ENCODE peak calls at places on chromosomes 16 and 17, in five cellular contexts. O is adipocyte, U is breast epithelium, D is ovary, R is hepatic stellate cell. M is an unnamed sample.

GRCh38 chr17:61475726-61476125 is 23.5 kb downstream of the TBX4 start:
- DNase-seq in O (peak; percentile 52), U (no peak), D (no peak), R (no peak), M (no peak)

GRCh38 chr17:38877130-38877851 is 7.4 kb downstream of the LASP1 start:
- DNase-seq in O (no peak), U (no peak), D (peak; percentile 31), R (no peak), M (peak; percentile 58)

GRCh38 chr17:55413825-55414489 is 7.7 kb downstream of the MMD start:
- DNase-seq in O (no peak), U (no peak), D (no peak), R (no peak), M (no peak)

GRCh38 chr16:1414532-1415265 is at the start of gene UNKL:
- DNase-seq in O (peak; percentile 88), U (no peak), D (peak; percentile 91), R (peak; percentile 87), M (peak; percentile 33)

GRCh38 chr17:16104189-16104588 is 104.6 kb downstream of the TTC19 start:
- DNase-seq in O (no peak), U (no peak), D (no peak), R (no peak), M (no peak)

GRCh38 chr16:85428899-85429775 is 184.0 kb upstream of the GSE1 start:
- DNase-seq in O (no peak), U (no peak), D (peak; percentile 33), R (no peak), M (no peak)

GRCh38 chr17:64786337-64786736 is 124.2 kb upstream of the SMURF2 start:
- DNase-seq in O (no peak), U (no peak), D (no peak), R (no peak), M (no peak)

GRCh38 chr16:24748242-24748641 is 18.8 kb downstream of the TNRC6A start:
- DNase-seq in O (peak; percentile 85), U (no peak), D (no peak), R (peak; percentile 51), M (peak; percentile 76)

GRCh38 chr16:2339521-2340484 is 725 bp downstream of the ABCA3 start:
- DNase-seq in O (peak; percentile 66), U (no peak), D (peak; percentile 70), R (peak; percentile 40), M (no peak)

GRCh38 chr16:49986351-49987124 is 38.5 kb upstream of the CNEP1R1 start:
- DNase-seq in O (peak; percentile 25), U (no peak), D (no peak), R (no peak), M (no peak)

GRCh38 chr17:74150428-74151025 is 53.0 kb upstream of the RPL38 start:
- DNase-seq in O (no peak), U (no peak), D (no peak), R (no peak), M (no peak)

GRCh38 chr17:42548993-42549755 is 3.5 kb upstream of the HSD17B1 start:
- DNase-seq in O (no peak), U (no peak), D (no peak), R (no peak), M (no peak)

GRCh38 chr17:12522743-12523181 is 142.9 kb upstream of the MYOCD start:
- DNase-seq in O (peak; percentile 84), U (no peak), D (no peak), R (peak; percentile 46), M (no peak)

GRCh38 chr17:51873302-51873701 is 285.2 kb downstream of the CA10 start:
- DNase-seq in O (no peak), U (no peak), D (no peak), R (no peak), M (no peak)

GRCh38 chr17:63446218-63446980 is at the start of gene CYB561:
- DNase-seq in O (peak; percentile 80), U (peak; percentile 87), D (peak; percentile 90), R (peak; percentile 89), M (peak; percentile 64)

GRCh38 chr17:27384721-27385120 is 71.5 kb upstream of the KSR1 start:
- DNase-seq in O (no peak), U (no peak), D (no peak), R (no peak), M (no peak)

GRCh38 chr16:57846078-57846697 is 43.9 kb upstream of the KIFC3 start:
- DNase-seq in O (no peak), U (no peak), D (peak; percentile 61), R (no peak), M (no peak)

GRCh38 chr17:78722101-78722761 is 59.8 kb downstream of the CYTH1 start:
- DNase-seq in O (no peak), U (no peak), D (no peak), R (no peak), M (no peak)

GRCh38 chr16:49875812-49876715 is 20.2 kb upstream of the ZNF423 start:
- DNase-seq in O (no peak), U (no peak), D (peak; percentile 55), R (no peak), M (no peak)

GRCh38 chr17:80123791-80124190 is 22.4 kb downstream of the GAA start:
- DNase-seq in O (peak; percentile 31), U (peak; percentile 58), D (no peak), R (peak; percentile 7), M (peak; percentile 8)

M was measured in MV-4-11.